ENCODE peak calls at places on chromosomes 1 and 21, in seven cellular contexts. E is DND-41, H is adipocyte, F is fibroblast of lung, C is MM.1S, T is stomach, L is endodermal cell. K is an unnamed sample.

GRCh38 chr1:62358974-62359373 is 39.7 kb upstream of the KANK4 start:
- DNase-seq in E (no peak), H (no peak), F (no peak), C (no peak), T (no peak), L (no peak), K (no peak)

GRCh38 chr1:52632732-52633290 is at the start of gene SHISAL2A:
- DNase-seq in E (no peak), H (no peak), F (peak; percentile 43), C (no peak), T (peak; percentile 41), L (peak; percentile 87), K (peak; percentile 20)

GRCh38 chr1:29642519-29642918 is 406.2 kb downstream of the PTPRU start:
- DNase-seq in E (no peak), H (no peak), F (no peak), C (no peak), T (no peak), L (peak; percentile 23), K (no peak)

GRCh38 chr1:231053493-231054162 is 13.6 kb upstream of the FAM89A start:
- DNase-seq in E (no peak), H (peak; percentile 74), F (peak; percentile 94), C (peak; percentile 76), T (peak; percentile 88), L (no peak), K (peak; percentile 94)

GRCh38 chr1:200306954-200307754 is 102.7 kb downstream of the ZNF281 start:
- DNase-seq in E (peak; percentile 15), H (peak; percentile 71), F (no peak), C (peak; percentile 58), T (no peak), L (no peak), K (no peak)

GRCh38 chr1:167909691-167910180 is 4.2 kb downstream of the ADCY10 start:
- DNase-seq in E (no peak), H (no peak), F (no peak), C (peak; percentile 12), T (no peak), L (no peak), K (no peak)

GRCh38 chr1:230737622-230738262 is 9.4 kb upstream of the CAPN9 start:
- DNase-seq in E (no peak), H (no peak), F (no peak), C (no peak), T (no peak), L (no peak), K (no peak)

GRCh38 chr21:45457832-45458172 is 52.8 kb downstream of the COL18A1 start:
- DNase-seq in E (no peak), H (no peak), F (no peak), C (no peak), T (no peak), L (no peak), K (no peak)

GRCh38 chr1:35569956-35570355 is 3.2 kb upstream of the TFAP2E start:
- DNase-seq in E (no peak), H (no peak), F (peak; percentile 62), C (no peak), T (no peak), L (no peak), K (peak; percentile 54)

GRCh38 chr1:150621497-150622113 is 7.8 kb downstream of the ENSA start:
- DNase-seq in E (peak; percentile 55), H (peak; percentile 85), F (peak; percentile 53), C (peak; percentile 69), T (peak; percentile 60), L (peak; percentile 70), K (peak; percentile 46)

GRCh38 chr1:12174789-12175455 is 8.1 kb downstream of the TNFRSF1B start:
- DNase-seq in E (no peak), H (no peak), F (no peak), C (no peak), T (no peak), L (peak; percentile 72), K (no peak)

GRCh38 chr1:208132287-208132882 is 111.8 kb downstream of the PLXNA2 start:
- DNase-seq in E (peak; percentile 51), H (peak; percentile 82), F (peak; percentile 66), C (peak; percentile 90), T (peak; percentile 91), L (peak; percentile 97), K (peak; percentile 53)

GRCh38 chr1:29939086-29939485 is 702.8 kb downstream of the PTPRU start:
- DNase-seq in E (no peak), H (no peak), F (no peak), C (no peak), T (no peak), L (no peak), K (no peak)

GRCh38 chr1:174535207-174535606 is 87.4 kb downstream of the GPR52 start:
- DNase-seq in E (no peak), H (peak; percentile 7), F (peak; percentile 71), C (no peak), T (no peak), L (no peak), K (peak; percentile 60)

GRCh38 chr1:26094076-26094669 is 17.5 kb upstream of the PDIK1L start:
- DNase-seq in E (no peak), H (no peak), F (peak; percentile 47), C (no peak), T (no peak), L (peak; percentile 94), K (peak; percentile 47)

GRCh38 chr1:102550729-102551384 is 554.1 kb upstream of the OLFM3 start:
- DNase-seq in E (peak; percentile 30), H (peak; percentile 58), F (peak; percentile 8), C (peak; percentile 9), T (no peak), L (peak; percentile 91), K (no peak)

GRCh38 chr1:225700889-225701465 is 48.1 kb upstream of the ENAH start:
- DNase-seq in E (no peak), H (peak; percentile 45), F (peak; percentile 70), C (no peak), T (no peak), L (no peak), K (peak; percentile 61)

GRCh38 chr1:29676496-29676895 is 440.2 kb downstream of the PTPRU start:
- DNase-seq in E (no peak), H (no peak), F (no peak), C (no peak), T (no peak), L (no peak), K (no peak)

GRCh38 chr1:171805395-171806115 is 24.1 kb downstream of the METTL13 start:
- DNase-seq in E (no peak), H (no peak), F (no peak), C (peak; percentile 70), T (no peak), L (no peak), K (no peak)

GRCh38 chr1:84702143-84702542 is 11.9 kb upstream of the SSX2IP start:
- DNase-seq in E (no peak), H (no peak), F (no peak), C (no peak), T (no peak), L (no peak), K (no peak)
- H3K4me1 ChIP-seq in E (no peaks in the 10 kb centered on the region), H (peaks cover 26% of the 10 kb centered on the region), F (peaks cover 16% of the 10 kb centered on the region), C (no peaks in the 10 kb centered on the region), T (peaks cover 35% of the 10 kb centered on the region), L (peaks cover 16% of the 10 kb centered on the region), K (peaks cover 16% of the 10 kb centered on the region)

DNA sequence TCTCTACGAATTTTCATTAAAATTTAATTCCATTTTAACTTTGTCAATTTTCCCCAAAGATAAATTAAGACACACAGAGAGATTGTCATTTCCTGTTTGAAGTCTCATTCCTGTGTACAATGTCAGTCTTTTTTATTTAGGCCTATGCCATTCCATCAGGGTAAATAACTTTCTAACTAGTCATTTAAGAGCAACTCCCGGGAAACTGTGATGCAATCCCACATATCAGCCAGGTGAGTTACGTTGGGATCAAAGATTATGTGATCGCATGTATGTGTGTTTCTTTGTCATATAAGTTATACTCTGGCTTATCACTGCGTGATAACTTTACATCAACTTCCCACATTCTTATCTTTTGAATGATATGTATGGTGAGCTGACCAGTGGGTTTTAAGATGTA is 86.1 kb upstream of the S1PR1 start:
- DNase-seq in E (no peak), H (no peak), F (peak; percentile 43), C (no peak), T (no peak), L (no peak), K (peak; percentile 26)
- H3K36me3 ChIP-seq in E (no peaks in the 10 kb centered on the region), H (no peaks in the 10 kb centered on the region), F (no peaks in the 10 kb centered on the region), C (no peaks in the 10 kb centered on the region), T (no peaks in the 10 kb centered on the region), L (no peaks in the 10 kb centered on the region), K (no peaks in the 10 kb centered on the region)

DNA sequence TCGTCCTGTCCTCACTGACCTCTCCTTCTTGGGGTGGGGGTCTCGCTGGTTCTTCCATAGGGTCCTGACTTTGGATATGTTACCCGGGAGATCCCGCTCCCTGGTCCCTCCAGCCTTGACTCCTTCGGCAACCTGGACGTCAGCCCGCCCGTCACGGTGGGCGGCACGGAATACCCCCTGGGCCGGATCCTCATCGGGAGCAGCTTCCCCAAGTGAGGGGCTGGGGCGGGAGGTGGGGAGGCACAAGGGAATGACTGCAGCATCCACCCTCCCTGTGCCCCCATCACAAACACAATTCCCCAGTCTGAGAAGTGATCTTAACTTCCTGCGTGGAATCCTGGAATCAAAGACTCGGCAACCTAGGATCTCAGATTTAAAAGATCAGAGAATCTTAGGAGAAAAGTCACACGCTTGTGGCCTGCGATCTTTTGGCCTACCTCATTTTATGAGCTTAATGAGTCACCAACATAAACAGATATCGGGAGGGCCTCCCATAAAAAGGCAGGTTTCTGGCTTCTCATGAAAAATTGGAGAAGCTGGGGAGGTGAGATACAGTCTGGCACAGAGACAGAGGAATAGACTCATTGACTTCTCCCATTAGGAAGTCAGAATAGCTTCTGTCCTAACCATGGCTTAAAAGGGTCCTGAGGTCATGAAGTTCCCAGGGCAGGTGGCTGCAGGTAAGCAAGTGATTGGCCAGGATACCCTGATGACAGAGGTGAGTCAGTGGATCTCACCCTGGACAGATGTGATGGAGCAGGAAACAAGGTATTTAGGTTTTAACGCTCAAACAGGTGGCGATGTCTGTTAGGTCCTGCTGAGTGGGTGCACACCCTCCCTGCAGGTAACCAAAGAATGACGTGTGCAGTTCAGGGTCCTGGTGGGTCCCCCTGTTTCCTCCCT is 15.9 kb upstream of the PADI3 start:
- DNase-seq in E (no peak), H (peak; percentile 66), F (peak; percentile 95), C (no peak), T (no peak), L (no peak), K (peak; percentile 94)
- H3K4me1 ChIP-seq in E (no peaks in the 10 kb centered on the region), H (peaks cover 27% of the 10 kb centered on the region), F (peaks cover 13% of the 10 kb centered on the region), C (no peaks in the 10 kb centered on the region), T (peaks cover 13% of the 10 kb centered on the region), L (no peaks in the 10 kb centered on the region), K (peaks cover 30% of the 10 kb centered on the region)

GRCh38 chr1:234604726-234605492 is 5.1 kb downstream of the IRF2BP2 start:
- DNase-seq in E (no peak), H (peak; percentile 57), F (peak; percentile 77), C (no peak), T (no peak), L (no peak), K (no peak)
- H3K36me3 ChIP-seq in E (peaks cover 66% of the 10 kb centered on the region), H (peaks cover 57% of the 10 kb centered on the region), F (peaks cover 6% of the 10 kb centered on the region), C (peaks cover 9% of the 10 kb centered on the region), T (peaks cover 22% of the 10 kb centered on the region), L (peaks cover 54% of the 10 kb centered on the region), K (peaks cover 37% of the 10 kb centered on the region)

DNA sequence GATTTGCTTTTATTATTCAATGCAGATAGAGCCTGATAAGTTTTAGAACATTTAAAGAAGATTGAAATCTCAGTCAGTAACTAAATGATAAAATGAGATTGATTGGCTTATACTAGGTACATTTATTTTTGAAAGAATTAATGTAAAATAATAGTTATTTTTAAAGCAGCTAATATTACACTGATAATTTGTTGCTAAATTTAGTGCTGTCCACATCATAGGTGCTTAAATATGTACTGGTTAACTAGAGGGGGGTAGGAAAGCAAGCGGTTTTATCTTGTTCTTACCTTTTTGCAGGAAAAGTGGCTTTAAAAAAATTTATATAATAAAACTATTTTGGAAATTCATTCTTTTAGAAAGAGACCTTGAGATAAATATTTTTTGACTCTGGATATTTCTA is 40.4 kb upstream of the RWDD3 start:
- DNase-seq in E (no peak), H (no peak), F (no peak), C (no peak), T (no peak), L (no peak), K (no peak)
- H3K4me1 ChIP-seq in E (no peaks in the 10 kb centered on the region), H (peaks cover 3% of the 10 kb centered on the region), F (no peaks in the 10 kb centered on the region), C (no peaks in the 10 kb centered on the region), T (peaks cover 27% of the 10 kb centered on the region), L (no peaks in the 10 kb centered on the region), K (no peaks in the 10 kb centered on the region)

K was measured in astrocyte.